ENCODE peak calls at places on chromosome 18, in eight cellular contexts. M is lung; O is erythroblast; W is left colon; J is Caco-2; Y is CD8-positive, alpha-beta memory T cell; C is NCI-H69; X is breast epithelium. H is an unnamed sample.

GRCh38 chr18:6891788-6892187 is 162.3 kb downstream of the ARHGAP28 start:
- DNase-seq in M (no peak), W (no peak), Y (no peak), C (no peak), O (no peak), X (no peak), J (no peak), H (no peak)

GRCh38 chr18:49177071-49177470 is 226.3 kb upstream of the SMAD7 start:
- DNase-seq in Y (no peak), W (no peak), O (no peak), M (no peak), J (no peak), X (no peak), C (peak), H (no peak)

GRCh38 chr18:24443870-24444269 is 16.6 kb upstream of the HRH4 start:
- DNase-seq in J (no peak), Y (no peak), M (no peak), X (no peak), O (no peak), C (no peak), W (no peak), H (no peak)

GRCh38 chr18:62524443-62525200 is 1.8 kb downstream of the ZCCHC2 start:
- DNase-seq in J (no peak), C (peak), W (peak), Y (peak), M (peak), O (peak), X (peak), H (no peak)

GRCh38 chr18:24244698-24245097 is 105.8 kb downstream of the CABYR start:
- DNase-seq in Y (no peak), C (no peak), X (no peak), J (no peak), O (no peak), W (no peak), M (no peak), H (no peak)

GRCh38 chr18:76144844-76145243 is 350.2 kb downstream of the ZNF516 start:
- DNase-seq in X (no peak), M (no peak), C (no peak), Y (no peak), J (no peak), W (no peak), O (no peak), H (no peak)

GRCh38 chr18:64807560-64807959 is 658.7 kb upstream of the LINC00305 start:
- DNase-seq in Y (no peak), C (peak), M (no peak), O (no peak), W (no peak), X (no peak), J (no peak), H (no peak)

GRCh38 chr18:44643004-44643403 is 37.7 kb upstream of the SETBP1 start:
- DNase-seq in J (no peak), O (no peak), Y (no peak), W (no peak), M (no peak), C (no peak), X (no peak), H (no peak)

GRCh38 chr18:36693931-36694661 is 134.7 kb downstream of the TPGS2 start:
- DNase-seq in X (no peak), C (peak), W (no peak), J (no peak), M (no peak), O (no peak), Y (no peak), H (no peak)

GRCh38 chr18:22311301-22311700 is 106.4 kb downstream of the CTAGE1 start:
- DNase-seq in J (no peak), C (no peak), W (no peak), X (no peak), Y (no peak), O (no peak), M (no peak), H (no peak)

GRCh38 chr18:43661570-43661969 is 384.3 kb upstream of the SYT4 start:
- DNase-seq in X (no peak), J (peak), C (peak), M (no peak), Y (no peak), W (no peak), O (peak), H (peak)

GRCh38 chr18:50065039-50065438 is 129.9 kb downstream of the MYO5B start:
- DNase-seq in M (no peak), W (no peak), C (no peak), X (no peak), J (no peak), O (no peak), Y (no peak), H (no peak)

GRCh38 chr18:50836521-50836957 is 16.7 kb upstream of the MRO start:
- DNase-seq in W (no peak), M (peak), O (no peak), C (peak), Y (no peak), J (no peak), X (no peak), H (peak)

GRCh38 chr18:12637901-12638633 is 19.8 kb downstream of the SPIRE1 start:
- DNase-seq in Y (no peak), J (no peak), C (no peak), X (no peak), M (no peak), W (no peak), O (no peak), H (no peak)

H was measured in RWPE1.